ENCODE peak calls at places on chromosomes 13 and 19, in seven cellular contexts. I, X, M, C, E, S and H are unnamed samples.
A peak's percentile ranks its signal among the peaks of the same experiment; 100 is the strongest.

GRCh38 chr19:40147338-40147692 is 43.9 kb upstream of the MAP3K10 start:
- DNase-seq in S (no peak), I (no peak), M (no peak), X (no peak), E (no peak), C (no peak), H (no peak)

GRCh38 chr19:40617961-40618360 is 16.8 kb downstream of the LTBP4 start:
- DNase-seq in X (no peak), S (no peak), C (no peak), M (no peak), I (no peak), E (no peak), H (no peak)

GRCh38 chr19:39599116-39599515 is 3.2 kb upstream of the LGALS13 start:
- DNase-seq in I (no peak), S (peak; percentile 15), E (no peak), X (peak; percentile 22), M (peak; percentile 18), C (peak; percentile 47), H (no peak)

GRCh38 chr19:5738423-5738822 is 18.0 kb downstream of the CATSPERD start:
- DNase-seq in C (peak; percentile 18), E (no peak), X (peak; percentile 9), S (peak; percentile 52), M (no peak), I (no peak), H (no peak)

GRCh38 chr13:86918682-86919081 is 752.5 kb upstream of the SLITRK5 start:
- DNase-seq in X (no peak), I (no peak), E (no peak), S (no peak), C (no peak), M (no peak), H (no peak)

GRCh38 chr13:111789420-111789819 is 277.5 kb upstream of the SOX1 start:
- DNase-seq in X (no peak), I (no peak), E (no peak), C (no peak), S (no peak), M (no peak), H (peak; percentile 22)

GRCh38 chr19:1744133-1744665 is 9.1 kb upstream of the ONECUT3 start:
- DNase-seq in S (no peak), M (no peak), E (no peak), C (no peak), X (no peak), I (no peak), H (no peak)

GRCh38 chr13:21683034-21683733 is 12.3 kb downstream of the FGF9 start:
- DNase-seq in M (no peak), X (peak; percentile 54), I (no peak), C (peak; percentile 60), E (no peak), S (peak; percentile 99), H (no peak)

GRCh38 chr13:40769970-40770369 is 1.0 kb downstream of the MRPS31 start:
- DNase-seq in X (no peak), C (no peak), M (no peak), S (no peak), E (no peak), I (no peak), H (no peak)

GRCh38 chr13:20664304-20664703 is 39.2 kb upstream of the IL17D start:
- DNase-seq in I (no peak), C (no peak), S (no peak), X (no peak), E (no peak), M (no peak), H (no peak)